ENCODE peak calls at places on chromosomes 16 and 17, in ten cellular contexts. X is RWPE1; D is heart right ventricle; Y is tibial artery; N is activated CD8-positive, alpha-beta T cell treated with anti-CD3 and anti-CD28 coated beads for 36 hours; U is pancreas; Z is lung; W is cardiac fibroblast; R is fibroblast of mammary gland; G is esophagus squamous epithelium. T is an unnamed sample.

GRCh38 chr17:561118-561517 is 153.5 kb downstream of the VPS53 start:
- DNase-seq in N (peak; percentile 51), D (no peak), W (peak; percentile 19), X (peak; percentile 28), U (no peak), Y (no peak), G (no peak), R (peak; percentile 75), Z (no peak), T (peak; percentile 30)

GRCh38 chr16:57536306-57537193 is at the start of gene CCDC102A:
- DNase-seq in Z (no peak), D (peak; percentile 23), U (peak; percentile 78), X (peak; percentile 55), R (no peak), W (no peak), G (no peak), Y (peak; percentile 76), N (peak; percentile 76), T (peak; percentile 78)

GRCh38 chr17:14330492-14330920 is 29.6 kb downstream of the HS3ST3B1 start:
- DNase-seq in R (peak; percentile 65), Y (no peak), X (no peak), N (no peak), Z (peak; percentile 36), W (peak; percentile 93), U (no peak), G (no peak), D (no peak), T (no peak)

GRCh38 chr17:32621612-32622312 is 135.0 kb downstream of the CDK5R1 start:
- DNase-seq in W (no peak), N (no peak), R (peak; percentile 60), X (peak; percentile 42), G (no peak), U (no peak), Z (no peak), Y (no peak), D (no peak), T (no peak)

GRCh38 chr17:17527534-17527933 is 31.3 kb upstream of the RASD1 start:
- DNase-seq in G (no peak), X (no peak), D (no peak), U (no peak), R (no peak), Z (no peak), N (no peak), Y (no peak), W (no peak), T (no peak)

GRCh38 chr17:63435681-63436522 is 10.2 kb downstream of the CYB561 start:
- DNase-seq in Z (no peak), D (no peak), R (no peak), Y (no peak), U (peak; percentile 76), N (no peak), G (no peak), X (peak; percentile 83), W (no peak), T (peak; percentile 60)

GRCh38 chr17:29722411-29723198 is 99.9 kb upstream of the CORO6 start:
- DNase-seq in G (no peak), D (peak; percentile 78), Z (peak; percentile 56), Y (no peak), R (peak; percentile 93), W (peak; percentile 97), N (peak; percentile 37), U (no peak), X (no peak), T (peak; percentile 73)

GRCh38 chr16:4639899-4640509 is 15.4 kb downstream of the MGRN1 start:
- DNase-seq in Z (no peak), G (no peak), Y (no peak), N (no peak), D (no peak), W (no peak), X (no peak), U (no peak), R (no peak), T (no peak)

GRCh38 chr17:30413109-30413508 is 34.4 kb downstream of the CPD start:
- DNase-seq in R (peak; percentile 76), W (no peak), G (no peak), Z (no peak), N (no peak), D (no peak), X (peak; percentile 85), Y (no peak), U (no peak), T (no peak)

GRCh38 chr17:62596662-62597061 is 30.8 kb upstream of the MRC2 start:
- DNase-seq in Z (no peak), R (no peak), U (no peak), N (no peak), G (no peak), D (no peak), X (no peak), Y (no peak), W (no peak), T (no peak)

GRCh38 chr17:50534222-50534978 is 1.9 kb downstream of the EPN3 start:
- DNase-seq in Y (no peak), G (no peak), W (no peak), N (peak; percentile 54), D (no peak), Z (no peak), U (peak; percentile 86), R (peak; percentile 17), X (peak; percentile 89), T (no peak)

GRCh38 chr16:20175358-20175757 is 101.7 kb upstream of the GPR139 start:
- DNase-seq in X (no peak), N (no peak), R (no peak), Y (no peak), U (no peak), D (no peak), G (no peak), Z (no peak), W (no peak), T (no peak)

GRCh38 chr16:58040945-58041627 is 15.5 kb downstream of the MMP15 start:
- DNase-seq in N (no peak), D (no peak), X (no peak), W (no peak), Y (no peak), U (no peak), R (no peak), Z (no peak), G (no peak), T (no peak)

GRCh38 chr16:75420987-75421819 is 12.1 kb downstream of the CFDP1 start:
- DNase-seq in Y (peak; percentile 70), G (no peak), N (peak; percentile 46), W (peak; percentile 84), Z (peak; percentile 67), U (peak; percentile 69), D (peak; percentile 85), X (no peak), R (peak; percentile 80), T (no peak)

GRCh38 chr17:76248013-76248782 is 7.9 kb upstream of the RNF157 start:
- DNase-seq in X (no peak), R (no peak), Y (no peak), W (no peak), U (no peak), D (no peak), G (no peak), Z (no peak), N (no peak), T (no peak)
- TF ChIP-seq CTCF in X (no peak), R (peak; percentile 13), Y (no peak), W (peak; percentile 24), U (no peak), D (no peak), G (no peak), Z (no peak), N (no peak), T (no peak)

GRCh38 chr17:39125143-39125875 is 26.1 kb downstream of the PLXDC1 start:
- DNase-seq in N (no peak), W (no peak), U (no peak), Y (no peak), Z (no peak), D (no peak), R (no peak), X (no peak), G (no peak), T (no peak)
- TF ChIP-seq CTCF in N (no peak), W (no peak), U (no peak), Y (no peak), Z (no peak), D (no peak), R (no peak), X (no peak), G (no peak), T (no peak)

DNA sequence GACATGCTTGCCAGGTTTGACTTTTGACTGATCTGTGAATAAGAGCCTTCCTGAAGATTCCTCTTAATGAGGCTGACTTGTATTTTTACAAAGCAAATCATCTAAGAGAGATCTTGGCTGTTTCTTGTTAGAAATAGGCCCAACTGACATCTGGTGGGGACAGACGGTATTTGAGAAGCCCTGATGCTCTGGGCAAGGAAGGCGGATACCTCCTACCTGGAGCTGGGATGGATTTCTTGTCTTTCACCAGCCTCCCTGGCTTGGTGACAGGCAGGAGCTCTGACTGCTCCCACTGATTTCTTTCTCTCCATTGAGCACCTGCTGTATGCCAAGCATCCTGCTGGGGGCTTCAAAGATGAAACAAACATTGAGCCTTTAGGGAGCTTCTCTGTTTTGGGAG is 40.4 kb downstream of the AKAP1 start:
- DNase-seq in N (no peak), Z (no peak), W (no peak), Y (no peak), X (no peak), U (no peak), R (no peak), D (no peak), G (no peak), T (no peak)
- TF ChIP-seq CTCF in N (no peak), Z (no peak), W (no peak), Y (no peak), X (no peak), U (no peak), R (no peak), D (no peak), G (no peak), T (no peak)

GRCh38 chr17:11391134-11391533 is 150.1 kb downstream of the SHISA6 start:
- DNase-seq in X (no peak), D (no peak), G (no peak), Z (no peak), W (no peak), N (no peak), U (no peak), Y (no peak), R (no peak), T (no peak)
- TF ChIP-seq CTCF in X (no peak), D (no peak), G (no peak), Z (no peak), W (no peak), N (no peak), U (peak; percentile 35), Y (no peak), R (no peak), T (no peak)

DNA sequence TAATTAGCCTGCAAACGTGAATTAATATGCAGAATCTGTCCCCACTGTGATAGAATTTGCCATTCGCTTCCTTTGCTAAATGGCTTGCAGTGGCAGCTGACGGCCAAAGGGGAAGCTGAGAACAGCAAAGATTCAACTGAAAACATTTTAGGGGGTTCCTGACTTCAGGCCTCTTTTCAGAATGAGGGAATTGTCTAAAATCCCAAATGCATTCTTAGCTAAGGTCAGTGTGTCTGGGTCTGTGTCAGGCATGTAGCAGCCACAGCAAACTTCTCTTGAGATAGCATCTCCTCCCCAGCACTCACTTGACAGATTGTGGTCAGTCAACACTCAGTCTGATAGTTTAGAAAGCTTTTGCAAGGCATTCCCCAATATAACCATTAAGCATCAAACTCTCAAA is 701.1 kb downstream of the WWOX start:
- DNase-seq in R (no peak), G (no peak), W (no peak), X (no peak), Y (no peak), U (no peak), Z (no peak), D (no peak), N (no peak), T (no peak)
- TF ChIP-seq CTCF in R (no peak), G (no peak), W (no peak), X (no peak), Y (no peak), U (no peak), Z (no peak), D (no peak), N (no peak), T (no peak)